ENCODE peak calls at places on chromosomes 3 and 15, in six cellular contexts. One of them, this sample, is unnamed.

GRCh38 chr15:85588657-85589056 is 206.1 kb downstream of the KLHL25 start:
- DNase-seq in fibroblast of the aortic adventitia: peak
- DNase-seq in astrocyte: peak
- DNase-seq in HFF-Myc: no peak
- DNase-seq in AG09309: no peak
- DNase-seq in mammary epithelial cell: peak
- DNase-seq in this sample: no peak

GRCh38 chr3:119653871-119654270 is 6.5 kb downstream of the POPDC2 start:
- DNase-seq in mammary epithelial cell: no peak
- DNase-seq in AG09309: no peak
- DNase-seq in HFF-Myc: no peak
- DNase-seq in astrocyte: no peak
- DNase-seq in fibroblast of the aortic adventitia: no peak
- DNase-seq in this sample: no peak

GRCh38 chr3:113536627-113537101 is 4.3 kb downstream of the SIDT1 start:
- DNase-seq in mammary epithelial cell: peak
- DNase-seq in astrocyte: no peak
- DNase-seq in AG09309: no peak
- DNase-seq in fibroblast of the aortic adventitia: no peak
- DNase-seq in HFF-Myc: no peak
- DNase-seq in this sample: no peak

GRCh38 chr15:51735611-51736010 is 1.8 kb downstream of the LYSMD2 start:
- DNase-seq in fibroblast of the aortic adventitia: no peak
- DNase-seq in AG09309: no peak
- DNase-seq in HFF-Myc: no peak
- DNase-seq in mammary epithelial cell: no peak
- DNase-seq in astrocyte: no peak
- DNase-seq in this sample: no peak

GRCh38 chr3:197137741-197138140 is 108.1 kb upstream of the MELTF start:
- DNase-seq in mammary epithelial cell: no peak
- DNase-seq in HFF-Myc: no peak
- DNase-seq in astrocyte: no peak
- DNase-seq in fibroblast of the aortic adventitia: no peak
- DNase-seq in AG09309: no peak
- DNase-seq in this sample: no peak

GRCh38 chr3:66499881-66500574 is 794 bp downstream of the LRIG1 start:
- DNase-seq in HFF-Myc: no peak
- DNase-seq in fibroblast of the aortic adventitia: no peak
- DNase-seq in AG09309: no peak
- DNase-seq in mammary epithelial cell: peak
- DNase-seq in astrocyte: peak
- DNase-seq in this sample: no peak

GRCh38 chr3:34725774-34726173 is 913.6 kb upstream of the ARPP21 start:
- DNase-seq in mammary epithelial cell: no peak
- DNase-seq in fibroblast of the aortic adventitia: no peak
- DNase-seq in astrocyte: no peak
- DNase-seq in HFF-Myc: no peak
- DNase-seq in AG09309: no peak
- DNase-seq in this sample: peak

GRCh38 chr3:54760226-54760625 is 167.6 kb downstream of the LRTM1 start:
- DNase-seq in HFF-Myc: peak
- DNase-seq in astrocyte: no peak
- DNase-seq in fibroblast of the aortic adventitia: no peak
- DNase-seq in mammary epithelial cell: no peak
- DNase-seq in AG09309: no peak
- DNase-seq in this sample: no peak

GRCh38 chr15:90241343-90242192 is 7.6 kb downstream of the GDPGP1 start:
- DNase-seq in mammary epithelial cell: no peak
- DNase-seq in HFF-Myc: no peak
- DNase-seq in astrocyte: no peak
- DNase-seq in AG09309: no peak
- DNase-seq in fibroblast of the aortic adventitia: no peak
- DNase-seq in this sample: no peak

GRCh38 chr15:92112180-92112579 is 258.7 kb downstream of the SLCO3A1 start:
- DNase-seq in astrocyte: peak
- DNase-seq in mammary epithelial cell: no peak
- DNase-seq in HFF-Myc: no peak
- DNase-seq in fibroblast of the aortic adventitia: peak
- DNase-seq in AG09309: peak
- DNase-seq in this sample: no peak

DNA sequence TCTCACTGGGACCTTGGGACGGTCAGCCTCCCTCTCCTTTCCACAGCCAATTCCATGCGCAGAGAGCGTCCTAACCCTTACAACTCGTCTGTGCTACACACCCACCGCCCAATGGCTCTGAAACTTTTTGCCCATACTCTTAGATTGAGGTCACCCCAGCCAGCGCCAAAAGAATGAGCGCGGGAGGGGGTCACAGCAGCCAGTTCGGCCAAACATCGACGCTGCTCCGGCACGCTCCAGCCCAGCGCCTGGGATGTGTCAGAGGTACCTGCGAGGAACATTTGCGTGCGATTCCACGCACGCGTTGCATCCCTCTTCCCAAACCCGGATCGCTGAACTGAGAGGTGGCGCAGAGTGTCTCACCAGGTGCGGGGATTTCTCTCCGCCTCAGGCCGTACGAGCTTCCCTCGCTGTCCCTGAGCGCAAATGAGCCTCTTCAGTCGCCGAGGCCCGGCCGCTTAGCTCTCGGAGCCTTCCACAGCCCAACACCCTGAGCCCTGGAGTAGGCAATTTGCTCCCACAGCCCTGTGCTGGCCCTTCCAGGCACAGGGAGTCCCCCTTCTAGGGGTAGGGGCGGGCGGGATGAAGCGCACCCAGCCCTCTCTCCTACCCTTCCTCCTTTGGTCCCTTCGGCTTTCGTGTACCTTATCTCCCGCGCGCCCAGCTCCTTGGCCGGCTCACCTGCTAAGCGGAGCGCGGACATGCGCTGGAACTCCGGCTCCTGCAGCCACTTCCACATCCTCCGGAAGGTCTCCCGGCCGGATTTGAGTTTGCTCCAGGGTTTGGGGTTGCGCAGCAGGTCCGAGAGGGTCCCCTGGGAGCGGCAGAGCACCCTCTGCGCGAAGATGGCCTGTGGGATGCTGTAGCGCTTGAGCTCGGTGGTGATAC is 1.8 kb downstream of the ONECUT1 start:
- DNase-seq in AG09309: no peak
- DNase-seq in fibroblast of the aortic adventitia: no peak
- DNase-seq in mammary epithelial cell: peak
- DNase-seq in HFF-Myc: no peak
- DNase-seq in astrocyte: no peak
- DNase-seq in this sample: no peak
- H3K4me3 ChIP-seq in AG09309: no peak
- H3K4me3 ChIP-seq in fibroblast of the aortic adventitia: no peak
- H3K4me3 ChIP-seq in mammary epithelial cell: no peak
- H3K4me3 ChIP-seq in HFF-Myc: no peak
- H3K4me3 ChIP-seq in astrocyte: no peak
- H3K4me3 ChIP-seq in this sample: no peak

GRCh38 chr3:169259134-169259533 is 404.4 kb downstream of the MECOM start:
- DNase-seq in AG09309: no peak
- DNase-seq in mammary epithelial cell: no peak
- DNase-seq in astrocyte: no peak
- DNase-seq in fibroblast of the aortic adventitia: no peak
- DNase-seq in HFF-Myc: no peak
- DNase-seq in this sample: no peak

GRCh38 chr3:169256791-169257522 is 406.6 kb downstream of the MECOM start:
- DNase-seq in fibroblast of the aortic adventitia: peak
- DNase-seq in AG09309: no peak
- DNase-seq in astrocyte: no peak
- DNase-seq in HFF-Myc: no peak
- DNase-seq in mammary epithelial cell: no peak
- DNase-seq in this sample: no peak

GRCh38 chr3:169256027-169256426 is 407.5 kb downstream of the MECOM start:
- DNase-seq in AG09309: no peak
- DNase-seq in HFF-Myc: no peak
- DNase-seq in fibroblast of the aortic adventitia: no peak
- DNase-seq in mammary epithelial cell: no peak
- DNase-seq in astrocyte: no peak
- DNase-seq in this sample: no peak

GRCh38 chr3:169264711-169265110 is 398.8 kb downstream of the MECOM start:
- DNase-seq in mammary epithelial cell: peak
- DNase-seq in fibroblast of the aortic adventitia: peak
- DNase-seq in AG09309: no peak
- DNase-seq in astrocyte: peak
- DNase-seq in HFF-Myc: no peak
- DNase-seq in this sample: peak

DNA sequence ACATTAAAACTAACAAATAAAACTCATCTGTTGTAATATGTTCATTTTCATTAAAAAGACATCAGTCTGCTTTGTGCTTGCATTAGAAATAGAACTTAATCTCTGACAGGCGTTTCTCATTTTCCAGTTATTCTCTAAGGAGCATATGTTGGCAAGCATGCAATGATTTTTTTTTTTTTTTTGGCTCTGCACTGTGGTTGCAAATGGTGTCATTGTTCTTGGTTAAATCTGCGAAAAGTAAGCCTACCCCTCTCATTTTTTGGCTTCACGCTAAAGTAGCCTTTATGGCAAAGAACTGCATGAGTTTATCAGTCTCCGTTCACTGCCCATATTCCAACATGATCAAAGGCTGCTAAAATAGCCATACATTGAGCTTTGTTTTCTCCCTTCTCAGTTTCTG is 403.2 kb downstream of the MECOM start:
- DNase-seq in fibroblast of the aortic adventitia: peak
- DNase-seq in mammary epithelial cell: no peak
- DNase-seq in HFF-Myc: no peak
- DNase-seq in astrocyte: no peak
- DNase-seq in AG09309: no peak
- DNase-seq in this sample: no peak
- TF ChIP-seq CTCF in fibroblast of the aortic adventitia: no peak
- TF ChIP-seq CTCF in mammary epithelial cell: no peak
- TF ChIP-seq CTCF in HFF-Myc: no peak
- TF ChIP-seq CTCF in astrocyte: no peak
- TF ChIP-seq CTCF in AG09309: no peak
- TF ChIP-seq CTCF in this sample: no peak

DNA sequence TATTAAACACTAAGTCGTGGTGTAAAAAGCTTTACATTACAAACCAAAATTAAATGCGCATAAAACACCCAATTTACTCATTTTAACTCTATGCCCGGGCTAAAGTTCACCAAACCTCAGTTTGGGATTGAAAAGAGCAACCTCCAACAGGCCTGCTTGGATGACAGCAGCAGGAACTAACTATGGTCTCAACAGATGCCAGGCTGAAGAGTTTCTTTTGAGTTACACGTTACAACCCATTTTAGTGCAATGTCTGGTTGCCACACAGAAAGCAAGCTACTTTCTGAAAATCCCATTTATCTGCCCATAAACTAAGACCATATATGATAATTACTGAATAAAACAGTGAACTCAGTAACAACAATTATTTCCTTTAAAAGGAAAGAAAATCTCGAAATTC is 2.2 kb downstream of the SATB1 start:
- DNase-seq in astrocyte: no peak
- DNase-seq in HFF-Myc: no peak
- DNase-seq in AG09309: no peak
- DNase-seq in mammary epithelial cell: peak
- DNase-seq in fibroblast of the aortic adventitia: no peak
- DNase-seq in this sample: no peak
- H3K4me3 ChIP-seq in astrocyte: peak
- H3K4me3 ChIP-seq in HFF-Myc: no peak
- H3K4me3 ChIP-seq in AG09309: peak
- H3K4me3 ChIP-seq in mammary epithelial cell: no peak
- H3K4me3 ChIP-seq in fibroblast of the aortic adventitia: no peak
- H3K4me3 ChIP-seq in this sample: peak

GRCh38 chr3:175144368-175144767 is 285.2 kb downstream of the NAALADL2 start:
- DNase-seq in AG09309: no peak
- DNase-seq in mammary epithelial cell: no peak
- DNase-seq in fibroblast of the aortic adventitia: no peak
- DNase-seq in HFF-Myc: no peak
- DNase-seq in astrocyte: no peak
- DNase-seq in this sample: no peak

GRCh38 chr3:175150812-175151411 is 291.8 kb downstream of the NAALADL2 start:
- DNase-seq in astrocyte: peak
- DNase-seq in AG09309: no peak
- DNase-seq in fibroblast of the aortic adventitia: no peak
- DNase-seq in mammary epithelial cell: peak
- DNase-seq in HFF-Myc: no peak
- DNase-seq in this sample: no peak

GRCh38 chr3:175149675-175150074 is 290.5 kb downstream of the NAALADL2 start:
- DNase-seq in fibroblast of the aortic adventitia: no peak
- DNase-seq in AG09309: no peak
- DNase-seq in HFF-Myc: no peak
- DNase-seq in astrocyte: peak
- DNase-seq in mammary epithelial cell: peak
- DNase-seq in this sample: peak

GRCh38 chr3:175146258-175146657 is 287.1 kb downstream of the NAALADL2 start:
- DNase-seq in AG09309: peak
- DNase-seq in HFF-Myc: no peak
- DNase-seq in mammary epithelial cell: no peak
- DNase-seq in fibroblast of the aortic adventitia: peak
- DNase-seq in astrocyte: no peak
- DNase-seq in this sample: no peak
- TF ChIP-seq CTCF in AG09309: peak
- TF ChIP-seq CTCF in HFF-Myc: peak
- TF ChIP-seq CTCF in mammary epithelial cell: peak
- TF ChIP-seq CTCF in fibroblast of the aortic adventitia: peak
- TF ChIP-seq CTCF in astrocyte: peak
- TF ChIP-seq CTCF in this sample: peak

GRCh38 chr3:4310971-4311370 is 7.8 kb downstream of the SETMAR start:
- DNase-seq in fibroblast of the aortic adventitia: no peak
- DNase-seq in mammary epithelial cell: no peak
- DNase-seq in HFF-Myc: no peak
- DNase-seq in astrocyte: no peak
- DNase-seq in AG09309: no peak
- DNase-seq in this sample: no peak

GRCh38 chr3:4306091-4306490 is 2.9 kb downstream of the SETMAR start:
- DNase-seq in astrocyte: no peak
- DNase-seq in HFF-Myc: no peak
- DNase-seq in fibroblast of the aortic adventitia: no peak
- DNase-seq in AG09309: no peak
- DNase-seq in mammary epithelial cell: no peak
- DNase-seq in this sample: no peak

GRCh38 chr3:4303187-4304123 is at the start of gene SETMAR:
- DNase-seq in mammary epithelial cell: peak
- DNase-seq in fibroblast of the aortic adventitia: peak
- DNase-seq in astrocyte: peak
- DNase-seq in AG09309: peak
- DNase-seq in HFF-Myc: peak
- DNase-seq in this sample: peak

GRCh38 chr3:4309476-4310121 is 6.4 kb downstream of the SETMAR start:
- DNase-seq in HFF-Myc: no peak
- DNase-seq in mammary epithelial cell: no peak
- DNase-seq in AG09309: no peak
- DNase-seq in fibroblast of the aortic adventitia: no peak
- DNase-seq in astrocyte: no peak
- DNase-seq in this sample: no peak

GRCh38 chr3:4306860-4307259 is 3.7 kb downstream of the SETMAR start:
- DNase-seq in mammary epithelial cell: peak
- DNase-seq in AG09309: no peak
- DNase-seq in fibroblast of the aortic adventitia: peak
- DNase-seq in HFF-Myc: no peak
- DNase-seq in astrocyte: no peak
- DNase-seq in this sample: no peak
- H3K4me3 ChIP-seq in mammary epithelial cell: peak
- H3K4me3 ChIP-seq in AG09309: no peak
- H3K4me3 ChIP-seq in fibroblast of the aortic adventitia: no peak
- H3K4me3 ChIP-seq in HFF-Myc: no peak
- H3K4me3 ChIP-seq in astrocyte: no peak
- H3K4me3 ChIP-seq in this sample: no peak

GRCh38 chr15:33201376-33202189 is 7.1 kb upstream of the FMN1 start:
- DNase-seq in HFF-Myc: peak
- DNase-seq in fibroblast of the aortic adventitia: peak
- DNase-seq in AG09309: no peak
- DNase-seq in mammary epithelial cell: peak
- DNase-seq in astrocyte: peak
- DNase-seq in this sample: peak
- TF ChIP-seq CTCF in HFF-Myc: no peak
- TF ChIP-seq CTCF in fibroblast of the aortic adventitia: no peak
- TF ChIP-seq CTCF in AG09309: no peak
- TF ChIP-seq CTCF in mammary epithelial cell: peak
- TF ChIP-seq CTCF in astrocyte: peak
- TF ChIP-seq CTCF in this sample: peak